ENCODE peak calls at places on chromosomes 1 and 21, in four cellular contexts. H is psoas muscle, V is esophagus muscularis mucosa, N is fibroblast of the aortic adventitia. K is an unnamed sample.

GRCh38 chr1:53541761-53542550 is 82.8 kb downstream of the DMRTB1 start:
- DNase-seq in H (peak; percentile 53), V (no peak), N (peak; percentile 32), K (peak; percentile 97)

GRCh38 chr21:25979845-25980433 is 190.6 kb downstream of the APP start:
- DNase-seq in H (no peak), V (no peak), N (no peak), K (no peak)

GRCh38 chr1:169874229-169874628 is 19.5 kb downstream of the SCYL3 start:
- DNase-seq in V (no peak), N (peak; percentile 56), H (no peak), K (peak; percentile 74)

GRCh38 chr1:35171579-35171978 is 21.4 kb downstream of the SFPQ start:
- DNase-seq in N (no peak), V (no peak), H (no peak), K (no peak)

GRCh38 chr1:36517415-36517814 is 34.7 kb upstream of the CSF3R start:
- DNase-seq in H (no peak), V (no peak), N (no peak), K (no peak)

GRCh38 chr1:117562581-117563491 is 43.0 kb upstream of the TENT5C start:
- DNase-seq in H (no peak), V (peak; percentile 74), N (no peak), K (no peak)

GRCh38 chr1:184487561-184488200 is 100.9 kb downstream of the C1orf21 start:
- DNase-seq in N (peak; percentile 41), V (no peak), H (no peak), K (peak; percentile 62)

GRCh38 chr1:98355656-98356384 is 305.7 kb upstream of the SNX7 start:
- DNase-seq in N (peak; percentile 17), H (no peak), V (no peak), K (no peak)

GRCh38 chr1:172040466-172040865 is 199.2 kb downstream of the DNM3 start:
- DNase-seq in N (peak; percentile 64), V (no peak), H (no peak), K (no peak)

GRCh38 chr1:58183286-58183685 is 363.2 kb downstream of the OMA1 start:
- DNase-seq in N (no peak), H (no peak), V (no peak), K (no peak)

GRCh38 chr1:13965770-13966398 is 265.9 kb downstream of the PRDM2 start:
- DNase-seq in N (peak; percentile 57), V (no peak), H (peak; percentile 48), K (peak; percentile 44)

GRCh38 chr1:21622466-21623315 is 46.5 kb downstream of the RAP1GAP start:
- DNase-seq in V (no peak), N (no peak), H (no peak), K (no peak)

GRCh38 chr1:153791856-153792253 is 16.6 kb downstream of the SLC27A3 start:
- DNase-seq in V (no peak), N (no peak), H (peak; percentile 9), K (peak; percentile 49)

GRCh38 chr1:94962745-94963265 is 35.9 kb upstream of the CNN3 start:
- DNase-seq in V (no peak), H (no peak), N (peak; percentile 63), K (peak; percentile 97)

GRCh38 chr1:62040973-62041372 is 153.7 kb upstream of the L1TD1 start:
- DNase-seq in V (no peak), N (no peak), H (no peak), K (no peak)

GRCh38 chr1:112923956-112924349 is 32.0 kb downstream of the SLC16A1 start:
- DNase-seq in N (no peak), V (no peak), H (no peak), K (no peak)

GRCh38 chr1:38098101-38098847 is 51.7 kb upstream of the POU3F1 start:
- DNase-seq in V (no peak), H (no peak), N (no peak), K (no peak)

GRCh38 chr1:166952002-166952746 is 23.2 kb downstream of the ILDR2 start:
- DNase-seq in V (peak; percentile 42), H (no peak), N (peak; percentile 74), K (peak; percentile 24)

GRCh38 chr1:84264961-84265360 is 36.5 kb upstream of the SAMD13 start:
- DNase-seq in V (no peak), N (no peak), H (no peak), K (no peak)

GRCh38 chr1:245211035-245211749 is 56.4 kb downstream of the KIF26B start:
- DNase-seq in N (no peak), H (no peak), V (no peak), K (no peak)

GRCh38 chr1:207815466-207815865 is 63.6 kb downstream of the CD46 start:
- DNase-seq in N (no peak), H (no peak), V (no peak), K (no peak)

GRCh38 chr1:205220421-205220820 is 7.3 kb upstream of the TMCC2 start:
- DNase-seq in V (no peak), H (no peak), N (no peak), K (no peak)

GRCh38 chr1:197101920-197102319 is 34.9 kb upstream of the F13B start:
- DNase-seq in N (no peak), V (no peak), H (no peak), K (no peak)

GRCh38 chr1:236508593-236509027 is 15.2 kb upstream of the LGALS8 start:
- DNase-seq in V (no peak), N (no peak), H (no peak), K (no peak)

GRCh38 chr1:199020046-199020445 is 381.2 kb downstream of the PTPRC start:
- DNase-seq in V (no peak), N (no peak), H (no peak), K (no peak)

GRCh38 chr1:221782461-221782860 is 40.6 kb upstream of the DUSP10 start:
- DNase-seq in N (no peak), V (no peak), H (no peak), K (no peak)

GRCh38 chr1:159977364-159978106 is 23.5 kb upstream of the SLAMF9 start:
- DNase-seq in N (no peak), H (no peak), V (peak; percentile 87), K (no peak)

DNA sequence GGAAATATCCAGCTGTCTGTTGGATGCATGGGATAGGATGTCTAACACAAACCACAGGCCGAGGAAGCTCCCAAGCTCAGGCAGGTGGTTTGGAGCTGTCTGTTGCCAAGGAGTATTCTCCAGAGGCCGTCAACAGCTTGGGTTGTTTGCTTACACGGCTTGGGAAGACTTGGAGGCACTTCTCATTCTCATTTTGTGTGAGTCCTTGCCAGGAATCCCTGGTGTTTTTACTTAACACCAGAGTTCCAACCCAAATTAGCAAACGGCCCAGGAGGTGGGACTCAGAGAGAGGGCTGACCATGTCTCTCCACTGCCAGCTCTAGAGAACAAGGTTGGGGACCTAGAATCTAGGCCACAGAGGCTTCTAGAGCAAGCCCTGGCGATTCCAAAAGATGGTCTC is 72.7 kb upstream of the FAM20B start:
- DNase-seq in N (peak; percentile 60), V (no peak), H (no peak), K (no peak)
- TF ChIP-seq CTCF in N (no peak), V (no peak), H (no peak), K (no peak)

GRCh38 chr1:92441316-92442311 is 45.1 kb downstream of the GFI1 start:
- DNase-seq in V (no peak), H (no peak), N (no peak), K (peak; percentile 39)
- H3K4me3 ChIP-seq in V (peak overlapping the region; percentile 47), H (no peak overlapping the region), N (no peak overlapping the region), K (peak overlapping the region; percentile 21)

GRCh38 chr1:17101261-17101660 is 18.0 kb downstream of the PADI2 start:
- DNase-seq in N (no peak), H (no peak), V (no peak), K (no peak)
- TF ChIP-seq CTCF in N (no peak), H (no peak), V (no peak), K (no peak)

GRCh38 chr1:247334378-247335133 is 2.9 kb upstream of the ZNF496 start:
- DNase-seq in N (no peak), H (no peak), V (no peak), K (no peak)

GRCh38 chr1:247331526-247332214 is at the start of gene ZNF496:
- DNase-seq in H (peak; percentile 87), N (peak; percentile 84), V (no peak), K (peak; percentile 90)

GRCh38 chr1:247332215-247332900 is 691 bp upstream of the ZNF496 start:
- DNase-seq in V (no peak), N (peak; percentile 34), H (peak; percentile 68), K (peak; percentile 73)

GRCh38 chr1:247331172-247331525 is 518 bp downstream of the ZNF496 start:
- DNase-seq in V (no peak), H (peak; percentile 75), N (peak; percentile 62), K (peak; percentile 81)

DNA sequence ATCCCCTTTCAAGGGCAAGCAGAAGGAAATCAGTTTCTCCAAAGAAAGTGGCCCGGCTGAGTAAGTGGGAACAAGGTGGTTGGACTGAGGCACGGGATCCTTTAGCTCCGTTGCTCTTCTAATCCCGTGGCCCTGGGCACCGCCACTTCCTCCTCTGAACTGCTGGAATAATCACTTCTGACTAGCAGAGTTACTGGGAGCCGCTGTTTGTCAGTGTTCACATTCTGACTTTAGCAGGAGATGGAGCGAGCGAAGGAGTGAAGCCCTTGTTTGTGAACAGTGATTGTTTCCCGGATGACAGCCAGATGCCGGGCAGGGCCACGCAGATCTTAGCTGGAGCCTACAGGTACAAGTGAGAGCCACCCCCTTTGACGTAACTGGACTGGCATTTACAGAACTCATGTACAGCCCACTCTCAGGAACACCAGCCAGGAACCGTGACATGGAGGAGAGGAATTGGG is 1.3 kb upstream of the ZNF496 start:
- DNase-seq in V (no peak), H (peak; percentile 30), N (peak; percentile 33), K (peak; percentile 61)
- H3K4me3 ChIP-seq in V (peak overlapping the region; percentile 96), H (peak overlapping the region; percentile 99), N (peak overlapping the region; percentile 80), K (peak overlapping the region; percentile 79)

DNA sequence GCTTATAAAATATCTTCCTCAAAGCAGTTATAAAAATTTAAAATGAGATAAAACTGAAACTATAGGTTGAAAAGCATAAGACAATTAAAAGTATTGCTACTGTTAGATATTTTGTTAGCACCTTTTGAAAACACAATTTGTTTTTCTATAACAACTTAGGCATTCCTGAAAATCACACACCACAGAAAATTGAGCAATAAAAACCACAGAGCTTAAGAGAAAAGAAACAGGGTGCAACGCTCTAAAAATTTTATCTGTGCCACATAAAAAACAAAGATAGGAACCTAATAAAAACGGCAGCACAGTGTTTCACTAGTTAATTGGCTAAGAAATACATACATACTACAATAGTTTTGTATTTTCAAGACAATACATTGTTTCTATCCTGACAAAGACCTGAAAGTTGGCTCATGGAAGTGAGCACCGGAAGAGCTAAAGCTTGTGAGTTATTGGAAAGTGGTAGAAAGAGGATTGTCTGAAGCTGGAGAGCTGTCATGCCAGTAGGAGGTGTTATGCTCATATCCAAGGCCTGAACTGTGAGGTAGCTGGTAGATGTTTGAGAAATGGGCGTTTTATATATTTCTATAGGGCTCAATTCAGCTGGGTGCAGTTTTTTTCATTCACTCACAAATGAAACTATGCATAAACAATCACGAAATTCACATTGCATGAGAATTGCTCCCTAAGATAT is 45.8 kb downstream of the RGS7 start:
- DNase-seq in V (no peak), H (no peak), N (no peak), K (no peak)
- TF ChIP-seq CTCF in V (no peak), H (no peak), N (no peak), K (no peak)

GRCh38 chr21:20997633-20998455 is at the start of gene NCAM2:
- DNase-seq in H (peak; percentile 72), N (peak; percentile 76), V (no peak), K (peak; percentile 55)

GRCh38 chr21:20999567-21000169 is 1.5 kb downstream of the NCAM2 start:
- DNase-seq in N (peak; percentile 80), V (no peak), H (no peak), K (peak; percentile 47)

GRCh38 chr21:20997308-20997632 is 939 bp upstream of the NCAM2 start:
- DNase-seq in V (no peak), H (no peak), N (no peak), K (no peak)

GRCh38 chr21:20998456-20998789 is 214 bp downstream of the NCAM2 start:
- DNase-seq in H (no peak), N (no peak), V (no peak), K (no peak)

GRCh38 chr21:20998886-20999285 is 677 bp downstream of the NCAM2 start:
- DNase-seq in H (no peak), V (no peak), N (peak; percentile 11), K (no peak)
- H3K4me3 ChIP-seq in H (peak overlapping the region; percentile 67), V (peak overlapping the region; percentile 58), N (peak overlapping the region; percentile 89), K (peak overlapping the region; percentile 61)

K was measured in fibroblast of villous mesenchyme.